ENCODE peak calls at places on chromosomes 3 and 15, in five cellular contexts. L is stimulated activated naive B cell treated with anti-CD40 and anti-IgM and Interleukin-4, amounts not matched to agents 10 μg/mL and 1 μg/mL and 100 μg/mL, for 72 hours; R is fibroblast of pulmonary artery; C is GDM1; M is NAMALWA. K is an unnamed sample.

GRCh38 chr3:42731476-42732195 is 29.0 kb upstream of the HHATL start:
- DNase-seq in R (no peak), M (no peak), L (no peak), C (no peak), K (no peak)

GRCh38 chr3:99836681-99837080 is 19.0 kb downstream of the CMSS1 start:
- DNase-seq in L (no peak), C (no peak), M (no peak), R (no peak), K (no peak)

GRCh38 chr15:100764778-100765457 is 114.7 kb upstream of the ALDH1A3 start:
- DNase-seq in C (no peak), M (no peak), L (no peak), R (peak; percentile 88), K (peak; percentile 56)

GRCh38 chr15:68484696-68485400 is 52.9 kb upstream of the ITGA11 start:
- DNase-seq in C (no peak), R (peak; percentile 53), L (no peak), M (no peak), K (peak; percentile 84)

GRCh38 chr15:70792171-70792573 is 28.8 kb upstream of the UACA start:
- DNase-seq in L (no peak), M (no peak), R (peak; percentile 44), C (no peak), K (no peak)

GRCh38 chr3:195204360-195205166 is 66.4 kb downstream of the XXYLT1 start:
- DNase-seq in R (peak; percentile 88), C (no peak), M (no peak), L (peak; percentile 30), K (no peak)

GRCh38 chr3:52397676-52398399 is 47.1 kb downstream of the SEMA3G start:
- DNase-seq in C (no peak), L (no peak), M (no peak), R (no peak), K (peak; percentile 27)

GRCh38 chr3:13296662-13297061 is 123.5 kb downstream of the NUP210 start:
- DNase-seq in C (peak; percentile 81), R (no peak), L (no peak), M (no peak), K (peak; percentile 41)

GRCh38 chr3:124992041-124992440 is 57.5 kb upstream of the MUC13 start:
- DNase-seq in L (no peak), C (no peak), M (no peak), R (no peak), K (no peak)

GRCh38 chr3:196388946-196389345 is 43.3 kb downstream of the UBXN7 start:
- DNase-seq in M (no peak), C (no peak), R (peak; percentile 22), L (no peak), K (no peak)

GRCh38 chr3:12954891-12955650 is 113.7 kb upstream of the RPL32 start:
- DNase-seq in M (peak; percentile 91), L (peak; percentile 74), R (no peak), C (no peak), K (peak; percentile 96)

GRCh38 chr3:186824430-186825139 is 17.9 kb upstream of the ADIPOQ start:
- DNase-seq in M (no peak), C (no peak), L (no peak), R (no peak), K (peak; percentile 69)

GRCh38 chr3:173249457-173249856 is 108.4 kb upstream of the SPATA16 start:
- DNase-seq in R (no peak), C (no peak), M (peak; percentile 23), L (no peak), K (no peak)

GRCh38 chr3:136789976-136790375 is 28.9 kb upstream of the SLC35G2 start:
- DNase-seq in R (no peak), C (no peak), M (no peak), L (no peak), K (no peak)

GRCh38 chr3:143786229-143787199 is 61.8 kb downstream of the SLC9A9 start:
- DNase-seq in R (peak; percentile 58), C (no peak), L (no peak), M (peak; percentile 18), K (peak; percentile 51)

GRCh38 chr15:86213420-86213819 is 133.7 kb downstream of the AGBL1 start:
- DNase-seq in C (no peak), L (no peak), R (no peak), M (peak; percentile 10), K (no peak)

GRCh38 chr3:30421261-30421660 is 185.1 kb upstream of the TGFBR2 start:
- DNase-seq in R (peak; percentile 91), M (no peak), L (no peak), C (no peak), K (no peak)

GRCh38 chr15:76799760-76800159 is 105.4 kb downstream of the SCAPER start:
- DNase-seq in R (peak; percentile 66), L (no peak), M (no peak), C (no peak), K (no peak)

GRCh38 chr3:53137835-53138446 is 7.7 kb upstream of the RFT1 start:
- DNase-seq in C (no peak), L (no peak), M (no peak), R (no peak), K (no peak)

GRCh38 chr15:75720787-75721461 is 8.3 kb upstream of the CSPG4 start:
- DNase-seq in M (peak; percentile 83), R (peak; percentile 14), L (no peak), C (peak; percentile 32), K (peak; percentile 84)

GRCh38 chr15:56794150-56794922 is 61.0 kb upstream of the ZNF280D start:
- DNase-seq in C (no peak), L (no peak), M (no peak), R (peak; percentile 65), K (no peak)

GRCh38 chr3:5226783-5227182 is 39.3 kb downstream of the EDEM1 start:
- DNase-seq in R (peak; percentile 60), L (no peak), C (no peak), M (peak; percentile 51), K (no peak)

GRCh38 chr15:42137461-42138261 is 18.8 kb downstream of the PLA2G4F start:
- DNase-seq in M (peak; percentile 71), L (no peak), R (peak; percentile 68), C (no peak), K (peak; percentile 39)

GRCh38 chr3:132354916-132355702 is 37.9 kb downstream of the ACP3 start:
- DNase-seq in L (no peak), R (no peak), M (no peak), C (no peak), K (no peak)

GRCh38 chr3:120569224-120569915 is 26.8 kb upstream of the NDUFB4 start:
- DNase-seq in C (no peak), L (no peak), M (no peak), R (peak; percentile 21), K (no peak)

GRCh38 chr3:8840556-8840955 is 71.1 kb upstream of the OXTR start:
- DNase-seq in L (no peak), R (peak; percentile 70), M (no peak), C (no peak), K (no peak)

GRCh38 chr15:90234519-90234988 is 545 bp downstream of the GDPGP1 start:
- DNase-seq in R (peak; percentile 35), C (no peak), M (no peak), L (no peak), K (no peak)

GRCh38 chr3:135231646-135232625 is 436.9 kb downstream of the EPHB1 start:
- DNase-seq in R (no peak), C (no peak), M (no peak), L (no peak), K (no peak)

GRCh38 chr15:42616107-42616506 is 40.7 kb downstream of the STARD9 start:
- DNase-seq in C (no peak), L (no peak), R (no peak), M (no peak), K (no peak)

GRCh38 chr3:111676177-111677021 is 81.3 kb upstream of the ZBED2 start:
- DNase-seq in M (no peak), L (no peak), C (no peak), R (peak; percentile 77), K (no peak)